ENCODE peak calls at places on chromosomes 6 and 20, in five cellular contexts. J, G, I, D and H are unnamed samples.

GRCh38 chr20:36585410-36586125 is 12.2 kb downstream of the TGIF2 start:
- DNase-seq in G (no peak), I (no peak), D (no peak), J (no peak), H (no peak)

GRCh38 chr6:116287668-116288282 is 8.0 kb upstream of the TSPYL1 start:
- DNase-seq in I (no peak), D (no peak), J (peak), G (no peak), H (no peak)

GRCh38 chr6:16840725-16841124 is 79.5 kb upstream of the ATXN1 start:
- DNase-seq in I (no peak), J (no peak), D (no peak), G (no peak), H (no peak)

GRCh38 chr20:49559411-49560081 is 8.4 kb downstream of the PTGIS start:
- DNase-seq in D (no peak), G (no peak), J (no peak), I (peak), H (no peak)

GRCh38 chr6:168091381-168092264 is 12.6 kb upstream of the FRMD1 start:
- DNase-seq in I (no peak), J (no peak), D (no peak), G (no peak), H (no peak)

GRCh38 chr6:2764610-2765165 is 505 bp upstream of the WRNIP1 start:
- DNase-seq in I (peak), G (no peak), D (no peak), J (peak), H (no peak)

GRCh38 chr6:45687570-45687969 is 309.8 kb upstream of the SUPT3H start:
- DNase-seq in D (no peak), I (no peak), G (no peak), J (no peak), H (no peak)

GRCh38 chr6:162857321-162857720 is 129.5 kb downstream of the PACRG start:
- DNase-seq in G (no peak), J (no peak), I (no peak), D (no peak), H (no peak)

GRCh38 chr20:3714092-3714491 is 1.7 kb upstream of the SIGLEC1 start:
- DNase-seq in D (no peak), J (peak), I (no peak), G (no peak), H (no peak)

GRCh38 chr6:17212541-17213371 is 68.4 kb upstream of the RBM24 start:
- DNase-seq in J (no peak), G (no peak), D (no peak), I (no peak), H (no peak)

GRCh38 chr6:14765106-14765505 is 480.8 kb upstream of the JARID2 start:
- DNase-seq in I (no peak), J (no peak), G (no peak), D (no peak), H (no peak)

GRCh38 chr20:36542019-36542488 is 735 bp downstream of the MYL9 start:
- DNase-seq in G (no peak), I (no peak), D (no peak), J (no peak), H (no peak)

GRCh38 chr6:87322304-87323212 is at the start of gene SMIM8:
- DNase-seq in J (peak), I (peak), D (peak), G (no peak), H (peak)

GRCh38 chr6:6915813-6916547 is 191.8 kb upstream of the RREB1 start:
- DNase-seq in G (no peak), I (no peak), D (peak), J (peak), H (no peak)

GRCh38 chr6:37357288-37357687 is 3.5 kb downstream of the RNF8 start:
- DNase-seq in D (no peak), I (no peak), G (no peak), J (no peak), H (no peak)

GRCh38 chr6:169252805-169253189 is 849 bp downstream of the THBS2 start:
- DNase-seq in G (no peak), J (no peak), I (no peak), D (no peak), H (peak)

GRCh38 chr6:19478992-19479391 is 358.2 kb upstream of the ID4 start:
- DNase-seq in G (no peak), J (no peak), D (no peak), I (no peak), H (no peak)

GRCh38 chr6:125201961-125202729 is 48.6 kb downstream of the TPD52L1 start:
- DNase-seq in I (no peak), D (peak), J (peak), G (no peak), H (peak)

GRCh38 chr6:10478187-10479040 is 42.7 kb upstream of the GCNT2 start:
- DNase-seq in I (no peak), G (no peak), D (no peak), J (peak), H (no peak)

GRCh38 chr6:112180095-112180820 is 74.1 kb downstream of the LAMA4 start:
- DNase-seq in I (no peak), J (peak), G (no peak), D (no peak), H (no peak)

GRCh38 chr6:129370268-129370916 is 339.6 kb downstream of the ARHGAP18 start:
- DNase-seq in G (no peak), J (peak), I (no peak), D (no peak), H (no peak)

GRCh38 chr20:64010711-64011237 is 25.2 kb upstream of the C20orf204 start:
- DNase-seq in D (no peak), J (no peak), G (no peak), I (no peak), H (no peak)

GRCh38 chr6:169324086-169324485 is 70.4 kb upstream of the THBS2 start:
- DNase-seq in I (no peak), D (no peak), J (no peak), G (peak), H (no peak)

GRCh38 chr20:46206025-46206424 is 87.9 kb downstream of the CD40 start:
- DNase-seq in D (no peak), J (peak), G (no peak), I (no peak), H (no peak)

GRCh38 chr6:39339557-39340555 is 17.4 kb upstream of the KCNK16 start:
- DNase-seq in D (no peak), J (peak), I (no peak), G (no peak), H (no peak)

GRCh38 chr6:157119502-157120027 is 203.8 kb downstream of the TMEM242 start:
- DNase-seq in I (no peak), D (no peak), J (no peak), G (no peak), H (no peak)

GRCh38 chr20:36307412-36308317 is 1.5 kb downstream of the DLGAP4 start:
- DNase-seq in I (peak), D (no peak), J (no peak), G (no peak), H (no peak)

GRCh38 chr6:50030777-50031562 is 9.2 kb upstream of the DEFB110 start:
- DNase-seq in D (no peak), I (no peak), G (no peak), J (no peak), H (no peak)

GRCh38 chr6:15276036-15276435 is 30.2 kb downstream of the JARID2 start:
- DNase-seq in I (no peak), G (no peak), D (no peak), J (no peak), H (no peak)

GRCh38 chr6:19866199-19866872 is 29.2 kb downstream of the ID4 start:
- DNase-seq in J (no peak), D (no peak), G (no peak), I (no peak), H (no peak)

GRCh38 chr6:114739656-114740055 is 396.8 kb upstream of the HS3ST5 start:
- DNase-seq in D (no peak), G (no peak), J (no peak), I (no peak), H (no peak)

GRCh38 chr6:42774201-42774600 is 7.7 kb upstream of the BICRAL start:
- DNase-seq in D (no peak), J (no peak), G (no peak), I (no peak), H (no peak)

GRCh38 chr6:145814035-145814500 is 527 bp downstream of the FBXO30 start:
- DNase-seq in D (no peak), J (peak), G (no peak), I (no peak), H (no peak)

GRCh38 chr20:45621593-45621992 is 7.9 kb upstream of the WFDC10A start:
- DNase-seq in G (no peak), D (no peak), I (no peak), J (peak), H (no peak)

GRCh38 chr6:68226460-68226859 is 408.6 kb upstream of the ADGRB3 start:
- DNase-seq in I (no peak), G (no peak), J (no peak), D (no peak), H (no peak)
- TF ChIP-seq CTCF in I (no peak), G (no peak), J (no peak), D (peak), H (no peak)

GRCh38 chr6:74280130-74280692 is 584.2 kb downstream of the CD109 start:
- DNase-seq in G (no peak), J (no peak), D (no peak), I (no peak), H (no peak)
- TF ChIP-seq CTCF in G (no peak), J (no peak), D (no peak), I (no peak), H (no peak)

GRCh38 chr6:43963877-43964658 is 163.2 kb downstream of the MRPL14 start:
- DNase-seq in G (no peak), J (no peak), D (no peak), I (peak), H (no peak)

GRCh38 chr6:43963203-43963602 is 164.0 kb downstream of the MRPL14 start:
- DNase-seq in D (no peak), G (no peak), I (no peak), J (no peak), H (no peak)

GRCh38 chr6:43965628-43966373 is 161.5 kb downstream of the MRPL14 start:
- DNase-seq in I (no peak), G (no peak), D (no peak), J (no peak), H (no peak)

GRCh38 chr6:43964659-43965570 is 162.3 kb downstream of the MRPL14 start:
- DNase-seq in I (peak), G (no peak), D (no peak), J (no peak), H (no peak)

GRCh38 chr6:43962458-43962857 is 164.8 kb downstream of the MRPL14 start:
- DNase-seq in D (no peak), I (no peak), G (no peak), J (no peak), H (no peak)
- TF ChIP-seq CTCF in D (no peak), I (no peak), G (no peak), J (no peak), H (no peak)

GRCh38 chr20:35287509-35288324 is 3.1 kb upstream of the EIF6 start:
- DNase-seq in J (no peak), I (no peak), G (no peak), D (no peak), H (no peak)

GRCh38 chr20:35284992-35285805 is 627 bp upstream of the EIF6 start:
- DNase-seq in I (no peak), G (no peak), D (no peak), J (no peak), H (no peak)

GRCh38 chr20:35285806-35286076 is 1.2 kb upstream of the EIF6 start:
- DNase-seq in D (no peak), J (no peak), G (no peak), I (no peak), H (no peak)

GRCh38 chr20:35286899-35287508 is 2.4 kb upstream of the EIF6 start:
- DNase-seq in J (no peak), D (no peak), I (no peak), G (no peak), H (no peak)

GRCh38 chr20:35286077-35286898 is 1.7 kb upstream of the EIF6 start:
- DNase-seq in I (no peak), D (no peak), J (no peak), G (no peak), H (no peak)
- TF ChIP-seq CTCF in I (no peak), D (no peak), J (no peak), G (no peak), H (no peak)

GRCh38 chr20:38141889-38142494 is 23.1 kb downstream of the TGM2 start:
- DNase-seq in J (no peak), G (no peak), I (no peak), D (no peak), H (no peak)

GRCh38 chr20:38144608-38145093 is 20.4 kb downstream of the TGM2 start:
- DNase-seq in D (no peak), G (no peak), I (no peak), J (no peak), H (no peak)

GRCh38 chr20:38141154-38141888 is 23.7 kb downstream of the TGM2 start:
- DNase-seq in I (no peak), D (no peak), J (no peak), G (no peak), H (no peak)

GRCh38 chr20:38143646-38144554 is 21.2 kb downstream of the TGM2 start:
- DNase-seq in J (peak), D (no peak), G (no peak), I (peak), H (peak)

DNA sequence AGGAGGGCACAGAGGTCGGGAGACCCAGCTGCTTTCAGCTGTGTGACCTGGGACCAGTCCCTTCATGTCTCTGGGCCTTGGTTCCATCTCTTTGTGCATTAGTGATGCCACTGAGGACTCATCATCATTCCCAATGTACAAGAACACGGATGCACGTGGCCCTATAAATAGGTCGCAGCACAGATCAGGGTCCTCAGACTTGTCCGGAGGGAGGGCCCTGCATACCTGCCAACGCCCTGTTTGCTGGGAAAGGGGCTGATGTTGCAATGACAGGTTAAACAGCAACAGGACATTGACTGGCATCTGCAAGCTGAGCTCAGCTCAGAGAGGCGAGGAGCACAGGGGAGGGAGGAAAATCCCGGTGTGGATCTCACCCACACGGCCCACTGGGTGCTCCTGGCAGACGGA is 21.8 kb downstream of the TGM2 start:
- DNase-seq in G (no peak), I (no peak), J (peak), D (no peak), H (no peak)
- TF ChIP-seq CTCF in G (no peak), I (no peak), J (no peak), D (no peak), H (no peak)

GRCh38 chr20:25317351-25318075 is 69.6 kb downstream of the PYGB start:
- DNase-seq in J (no peak), G (no peak), I (no peak), D (no peak), H (peak)

GRCh38 chr20:25316506-25317190 is 68.8 kb downstream of the PYGB start:
- DNase-seq in G (no peak), I (no peak), D (no peak), J (no peak), H (peak)

GRCh38 chr20:25315418-25316210 is 67.7 kb downstream of the PYGB start:
- DNase-seq in J (no peak), D (peak), I (no peak), G (no peak), H (peak)

GRCh38 chr20:25313608-25314007 is 65.7 kb downstream of the PYGB start:
- DNase-seq in I (no peak), G (no peak), J (no peak), D (no peak), H (no peak)

GRCh38 chr20:25314497-25315417 is 66.9 kb downstream of the PYGB start:
- DNase-seq in J (no peak), G (no peak), D (peak), I (no peak), H (peak)
- TF ChIP-seq CTCF in J (no peak), G (no peak), D (no peak), I (no peak), H (no peak)